ENCODE peak calls at places on chromosomes 2 and 18, in seven cellular contexts. D, F, O, U, J, N and H are unnamed samples.
A peak's percentile ranks its signal among the peaks of the same experiment; 100 is the strongest.

GRCh38 chr2:241064008-241064801 is 37.9 kb downstream of the MTERF4 start:
- DNase-seq in D (no peak), F (peak; percentile 65), O (no peak), U (no peak), J (no peak), N (no peak), H (no peak)

GRCh38 chr2:71154798-71155197 is 24.4 kb downstream of the MPHOSPH10 start:
- DNase-seq in D (no peak), F (no peak), O (no peak), U (no peak), J (peak; percentile 51), N (no peak), H (no peak)

GRCh38 chr2:190843874-190844699 is 36.5 kb upstream of the GLS start:
- DNase-seq in D (no peak), F (no peak), O (no peak), U (no peak), J (no peak), N (peak; percentile 69), H (no peak)

GRCh38 chr2:174750923-174751441 is 13.3 kb downstream of the CHRNA1 start:
- DNase-seq in D (no peak), F (no peak), O (no peak), U (no peak), J (no peak), N (no peak), H (no peak)

GRCh38 chr18:55932675-55933074 is 344.7 kb upstream of the TCF4 start:
- DNase-seq in D (no peak), F (no peak), O (no peak), U (no peak), J (no peak), N (no peak), H (no peak)

GRCh38 chr2:208783184-208783583 is 376.6 kb downstream of the PTH2R start:
- DNase-seq in D (no peak), F (no peak), O (no peak), U (no peak), J (no peak), N (no peak), H (peak; percentile 9)

GRCh38 chr18:63550068-63550467 is 7.9 kb downstream of the SERPINB12 start:
- DNase-seq in D (no peak), F (no peak), O (no peak), U (no peak), J (no peak), N (no peak), H (no peak)

GRCh38 chr2:169676850-169677249 is 17.4 kb downstream of the CFAP210 start:
- DNase-seq in D (no peak), F (no peak), O (no peak), U (no peak), J (no peak), N (no peak), H (no peak)

GRCh38 chr2:151067658-151068369 is 193.8 kb downstream of the RBM43 start:
- DNase-seq in D (no peak), F (no peak), O (no peak), U (no peak), J (no peak), N (no peak), H (no peak)

GRCh38 chr2:151070253-151070652 is 191.4 kb downstream of the RBM43 start:
- DNase-seq in D (no peak), F (no peak), O (no peak), U (no peak), J (no peak), N (no peak), H (no peak)

GRCh38 chr2:151071906-151072305 is 189.8 kb downstream of the RBM43 start:
- DNase-seq in D (no peak), F (no peak), O (no peak), U (no peak), J (no peak), N (peak; percentile 35), H (no peak)

GRCh38 chr2:151071382-151071781 is 190.3 kb downstream of the RBM43 start:
- DNase-seq in D (no peak), F (no peak), O (peak; percentile 82), U (peak; percentile 55), J (no peak), N (peak; percentile 67), H (no peak)
- TF ChIP-seq CTCF in D (no peak), F (no peak), O (peak; percentile 77), U (peak; percentile 64), J (no peak), N (peak; percentile 56), H (peak; percentile 69)

GRCh38 chr18:8366656-8367055 is 242.6 kb upstream of the RAB12 start:
- DNase-seq in D (no peak), F (no peak), O (no peak), U (no peak), J (no peak), N (no peak), H (no peak)
- H3K4me3 ChIP-seq in D (peak overlapping the region; percentile 65), F (no peak overlapping the region), O (no peak overlapping the region), U (no peak overlapping the region), J (no peak overlapping the region), N (no peak overlapping the region), H (no peak overlapping the region)

DNA sequence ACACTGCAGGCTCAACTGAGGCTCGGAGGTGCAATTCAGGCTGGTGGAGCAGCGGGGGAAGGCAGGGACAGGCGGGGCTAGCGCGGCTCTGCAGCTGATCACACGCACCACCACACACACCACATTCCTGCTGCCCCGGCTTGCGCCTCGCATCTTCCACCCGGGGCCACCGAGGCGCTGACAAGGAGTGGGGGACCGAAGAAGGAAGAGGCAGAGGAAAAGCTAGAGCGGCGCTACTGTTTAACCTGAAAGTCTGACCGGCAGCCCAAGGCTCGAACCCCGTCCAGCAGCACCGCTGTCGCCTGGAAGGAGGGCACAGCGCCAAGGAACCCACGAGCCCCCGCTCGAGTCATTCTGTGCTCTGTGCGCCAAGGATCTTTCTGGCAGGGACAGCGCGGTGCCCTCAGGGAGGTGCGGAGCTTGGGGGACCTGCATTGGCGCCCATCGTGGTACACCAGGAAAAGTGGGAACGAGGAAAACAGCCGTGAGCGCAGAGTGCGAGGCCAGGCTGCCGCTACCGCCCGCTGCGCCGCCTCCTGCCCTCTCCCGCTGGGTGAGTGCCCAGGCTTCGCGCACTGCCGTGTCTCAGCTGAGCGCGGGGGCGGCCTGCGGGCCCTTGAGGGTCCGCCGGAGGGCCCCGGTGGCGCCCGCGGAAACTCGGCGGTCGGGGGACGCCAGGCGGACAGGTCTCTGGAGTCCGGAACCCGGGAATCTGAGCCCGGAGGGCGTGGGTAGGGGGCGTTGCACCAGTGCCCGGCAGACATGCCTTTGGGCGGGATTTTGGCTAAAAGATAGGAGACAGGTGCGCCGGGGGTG is 865 bp upstream of the KCNJ3 start:
- DNase-seq in D (no peak), F (peak; percentile 79), O (no peak), U (no peak), J (no peak), N (no peak), H (no peak)
- TF ChIP-seq CTCF in D (no peak), F (no peak), O (no peak), U (no peak), J (no peak), N (no peak), H (no peak)

DNA sequence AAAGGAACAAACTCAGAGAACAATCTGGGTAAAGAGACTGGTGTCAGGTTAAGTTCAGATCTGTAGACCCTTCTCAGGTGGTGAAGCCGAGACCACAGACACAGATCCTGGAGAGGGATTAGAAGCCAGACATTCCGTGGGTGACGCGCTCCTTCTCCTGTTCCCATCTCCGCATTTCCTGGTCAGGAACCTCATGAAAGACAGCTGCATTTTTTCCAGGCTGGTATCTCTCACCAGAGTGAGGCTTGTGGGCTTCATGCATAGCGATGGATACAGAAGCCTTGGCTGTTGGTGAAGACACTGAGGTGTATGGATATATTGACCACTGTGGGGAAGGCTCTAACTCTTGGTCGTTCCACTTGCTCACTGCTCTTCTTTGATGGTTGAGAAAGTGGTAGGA is 152.6 kb downstream of the FAM210A start:
- DNase-seq in D (peak; percentile 35), F (no peak), O (no peak), U (no peak), J (no peak), N (no peak), H (no peak)
- H3K4me3 ChIP-seq in D (no peak overlapping the region), F (no peak overlapping the region), O (no peak overlapping the region), U (no peak overlapping the region), J (no peak overlapping the region), N (no peak overlapping the region), H (no peak overlapping the region)

GRCh38 chr2:75476778-75477177 is 84.0 kb downstream of the EVA1A start:
- DNase-seq in D (no peak), F (no peak), O (peak; percentile 13), U (peak; percentile 14), J (no peak), N (peak; percentile 59), H (no peak)

GRCh38 chr2:75483878-75484277 is 76.9 kb downstream of the EVA1A start:
- DNase-seq in D (no peak), F (no peak), O (no peak), U (no peak), J (no peak), N (no peak), H (no peak)

GRCh38 chr2:75482398-75482797 is 78.3 kb downstream of the EVA1A start:
- DNase-seq in D (no peak), F (no peak), O (no peak), U (no peak), J (no peak), N (no peak), H (no peak)

GRCh38 chr2:75484840-75485239 is 75.9 kb downstream of the EVA1A start:
- DNase-seq in D (no peak), F (no peak), O (no peak), U (no peak), J (no peak), N (no peak), H (no peak)

DNA sequence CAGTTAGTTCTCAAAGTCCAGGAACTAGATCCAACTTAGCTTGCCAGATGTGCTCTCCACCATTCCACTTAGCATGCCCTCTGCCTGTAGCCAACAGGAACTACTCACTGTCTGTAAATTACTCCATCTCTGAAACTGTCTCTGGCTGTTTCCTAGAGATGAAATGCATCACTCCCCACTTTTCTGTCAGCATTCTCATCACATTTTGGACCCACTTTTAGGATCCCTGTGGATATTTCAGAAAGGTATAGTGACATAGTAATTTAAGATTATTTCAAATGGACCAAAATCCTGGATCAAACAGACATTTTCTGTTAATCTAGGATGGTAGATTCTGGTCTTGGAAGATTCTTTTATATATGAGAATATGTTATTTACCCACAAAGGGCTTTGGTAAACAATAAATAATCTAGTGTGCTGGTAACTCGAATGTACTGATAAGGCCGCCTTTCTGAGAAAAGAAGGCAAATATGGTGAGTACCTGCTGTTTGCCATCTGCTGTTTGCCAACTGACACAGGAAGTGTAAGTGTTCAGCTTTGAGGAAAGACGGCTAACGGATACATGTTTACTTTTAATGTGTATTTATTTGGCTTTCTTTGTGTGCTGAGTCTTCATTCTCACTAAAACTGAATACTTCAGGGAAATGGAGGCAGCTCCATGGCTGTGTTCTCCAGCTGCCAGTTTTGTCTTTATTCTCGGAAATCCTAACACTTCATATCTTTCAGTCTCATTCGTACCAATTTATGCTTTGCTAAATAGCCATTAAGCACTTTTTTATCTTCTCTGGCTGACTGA is 79.5 kb downstream of the EVA1A start:
- DNase-seq in D (no peak), F (no peak), O (peak; percentile 48), U (peak; percentile 16), J (peak; percentile 7), N (peak; percentile 41), H (no peak)
- TF ChIP-seq CTCF in D (no peak), F (peak; percentile 19), O (peak; percentile 62), U (peak; percentile 56), J (peak; percentile 12), N (peak; percentile 42), H (peak; percentile 53)

GRCh38 chr2:210660751-210661150 is 104.4 kb downstream of the CPS1 start:
- DNase-seq in D (no peak), F (no peak), O (no peak), U (no peak), J (no peak), N (no peak), H (no peak)
- H3K4me3 ChIP-seq in D (no peak overlapping the region), F (no peak overlapping the region), O (no peak overlapping the region), U (no peak overlapping the region), J (no peak overlapping the region), N (no peak overlapping the region), H (no peak overlapping the region)

GRCh38 chr2:206353685-206354084 is 79.2 kb downstream of the ZDBF2 start:
- DNase-seq in D (no peak), F (no peak), O (no peak), U (no peak), J (no peak), N (no peak), H (no peak)
- TF ChIP-seq CTCF in D (no peak), F (no peak), O (no peak), U (no peak), J (no peak), N (no peak), H (no peak)